ENCODE peak calls at places on chromosomes 12 and 14, in six cellular contexts. One of them, this sample, is unnamed.

GRCh38 chr14:74326369-74327152 is 21.7 kb upstream of the VRTN start:
- DNase-seq in HS-5: no peak
- DNase-seq in lower lobe of right lung: no peak
- DNase-seq in Panc1: no peak
- DNase-seq in substantia nigra: no peak
- DNase-seq in AG20443: no peak
- DNase-seq in this sample: no peak

GRCh38 chr14:37870170-37870569 is 274.7 kb downstream of the TTC6 start:
- DNase-seq in Panc1: no peak
- DNase-seq in lower lobe of right lung: no peak
- DNase-seq in substantia nigra: no peak
- DNase-seq in AG20443: no peak
- DNase-seq in HS-5: no peak
- DNase-seq in this sample: no peak

GRCh38 chr14:65167072-65167645 is 64.8 kb upstream of the MAX start:
- DNase-seq in Panc1: no peak
- DNase-seq in AG20443: no peak
- DNase-seq in HS-5: no peak
- DNase-seq in lower lobe of right lung: no peak
- DNase-seq in substantia nigra: no peak
- DNase-seq in this sample: no peak

GRCh38 chr12:109098142-109098652 is 800 bp downstream of the UNG start:
- DNase-seq in HS-5: no peak
- DNase-seq in substantia nigra: no peak
- DNase-seq in Panc1: no peak
- DNase-seq in AG20443: peak; percentile 74
- DNase-seq in lower lobe of right lung: peak; percentile 82
- DNase-seq in this sample: peak; percentile 14

GRCh38 chr14:71212683-71213107 is 305.4 kb downstream of the PCNX1 start:
- DNase-seq in substantia nigra: no peak
- DNase-seq in AG20443: no peak
- DNase-seq in HS-5: no peak
- DNase-seq in lower lobe of right lung: no peak
- DNase-seq in Panc1: no peak
- DNase-seq in this sample: no peak

GRCh38 chr12:52655720-52656124 is 3.7 kb upstream of the KRT2 start:
- DNase-seq in substantia nigra: no peak
- DNase-seq in HS-5: no peak
- DNase-seq in Panc1: no peak
- DNase-seq in lower lobe of right lung: peak; percentile 60
- DNase-seq in AG20443: no peak
- DNase-seq in this sample: no peak

GRCh38 chr12:9820281-9820930 is 6.9 kb upstream of the KLRF1 start:
- DNase-seq in lower lobe of right lung: no peak
- DNase-seq in substantia nigra: no peak
- DNase-seq in Panc1: no peak
- DNase-seq in HS-5: no peak
- DNase-seq in AG20443: no peak
- DNase-seq in this sample: no peak

GRCh38 chr12:53890081-53890480 is 48.5 kb upstream of the HOXC13 start:
- DNase-seq in lower lobe of right lung: no peak
- DNase-seq in substantia nigra: no peak
- DNase-seq in Panc1: no peak
- DNase-seq in HS-5: no peak
- DNase-seq in AG20443: no peak
- DNase-seq in this sample: no peak

GRCh38 chr12:65586796-65587195 is 237.5 kb upstream of the HMGA2 start:
- DNase-seq in Panc1: no peak
- DNase-seq in substantia nigra: no peak
- DNase-seq in AG20443: no peak
- DNase-seq in HS-5: no peak
- DNase-seq in lower lobe of right lung: no peak
- DNase-seq in this sample: no peak

GRCh38 chr12:133130808-133131128 is 341 bp downstream of the ZNF10 start:
- DNase-seq in AG20443: peak; percentile 15
- DNase-seq in lower lobe of right lung: peak; percentile 65
- DNase-seq in Panc1: no peak
- DNase-seq in HS-5: no peak
- DNase-seq in substantia nigra: no peak
- DNase-seq in this sample: no peak

GRCh38 chr12:27818421-27818918 is 38.4 kb upstream of the MANSC4 start:
- DNase-seq in substantia nigra: no peak
- DNase-seq in AG20443: no peak
- DNase-seq in HS-5: no peak
- DNase-seq in lower lobe of right lung: no peak
- DNase-seq in Panc1: no peak
- DNase-seq in this sample: no peak

GRCh38 chr14:79638647-79639266 is 572.5 kb downstream of the DIO2 start:
- DNase-seq in substantia nigra: no peak
- DNase-seq in HS-5: no peak
- DNase-seq in Panc1: no peak
- DNase-seq in lower lobe of right lung: no peak
- DNase-seq in AG20443: no peak
- DNase-seq in this sample: no peak

GRCh38 chr14:95140060-95140858 is 17.1 kb downstream of the DICER1 start:
- DNase-seq in Panc1: no peak
- DNase-seq in substantia nigra: no peak
- DNase-seq in HS-5: no peak
- DNase-seq in lower lobe of right lung: no peak
- DNase-seq in AG20443: peak; percentile 12
- DNase-seq in this sample: no peak

GRCh38 chr12:2168808-2169207 is 116.0 kb downstream of the CACNA1C start:
- DNase-seq in AG20443: no peak
- DNase-seq in substantia nigra: no peak
- DNase-seq in HS-5: no peak
- DNase-seq in lower lobe of right lung: no peak
- DNase-seq in Panc1: no peak
- DNase-seq in this sample: no peak

GRCh38 chr14:29274890-29275651 is 508.5 kb downstream of the FOXG1 start:
- DNase-seq in Panc1: no peak
- DNase-seq in substantia nigra: no peak
- DNase-seq in AG20443: no peak
- DNase-seq in lower lobe of right lung: no peak
- DNase-seq in HS-5: no peak
- DNase-seq in this sample: no peak

GRCh38 chr12:19044877-19045276 is 84.7 kb upstream of the PLEKHA5 start:
- DNase-seq in substantia nigra: no peak
- DNase-seq in lower lobe of right lung: no peak
- DNase-seq in AG20443: no peak
- DNase-seq in HS-5: no peak
- DNase-seq in Panc1: no peak
- DNase-seq in this sample: no peak

GRCh38 chr12:52280796-52281560 is 6.5 kb downstream of the KRT86 start:
- DNase-seq in Panc1: peak; percentile 96
- DNase-seq in AG20443: peak; percentile 91
- DNase-seq in lower lobe of right lung: peak; percentile 77
- DNase-seq in HS-5: peak; percentile 95
- DNase-seq in substantia nigra: no peak
- DNase-seq in this sample: peak; percentile 100

GRCh38 chr12:111462134-111462821 is 56.6 kb downstream of the SH2B3 start:
- DNase-seq in Panc1: no peak
- DNase-seq in AG20443: peak; percentile 54
- DNase-seq in lower lobe of right lung: no peak
- DNase-seq in substantia nigra: no peak
- DNase-seq in HS-5: peak; percentile 61
- DNase-seq in this sample: no peak

GRCh38 chr12:43758247-43758727 is 303 bp downstream of the PUS7L start:
- DNase-seq in lower lobe of right lung: no peak
- DNase-seq in substantia nigra: peak; percentile 38
- DNase-seq in HS-5: no peak
- DNase-seq in AG20443: peak; percentile 57
- DNase-seq in Panc1: no peak
- DNase-seq in this sample: peak; percentile 5

GRCh38 chr12:48069253-48069652 is 36.6 kb downstream of the SENP1 start:
- DNase-seq in lower lobe of right lung: no peak
- DNase-seq in AG20443: no peak
- DNase-seq in substantia nigra: no peak
- DNase-seq in Panc1: no peak
- DNase-seq in HS-5: peak; percentile 22
- DNase-seq in this sample: no peak

GRCh38 chr12:123253606-123254459 is 17.8 kb downstream of the CDK2AP1 start:
- DNase-seq in AG20443: no peak
- DNase-seq in substantia nigra: peak; percentile 40
- DNase-seq in Panc1: no peak
- DNase-seq in lower lobe of right lung: no peak
- DNase-seq in HS-5: no peak
- DNase-seq in this sample: no peak

GRCh38 chr12:94844452-94844851 is 159.0 kb downstream of the NDUFA12 start:
- DNase-seq in substantia nigra: no peak
- DNase-seq in Panc1: no peak
- DNase-seq in HS-5: no peak
- DNase-seq in AG20443: no peak
- DNase-seq in lower lobe of right lung: no peak
- DNase-seq in this sample: no peak

GRCh38 chr14:104560586-104560945 is 19.0 kb upstream of the C14orf180 start:
- DNase-seq in lower lobe of right lung: no peak
- DNase-seq in substantia nigra: no peak
- DNase-seq in AG20443: no peak
- DNase-seq in Panc1: no peak
- DNase-seq in HS-5: no peak
- DNase-seq in this sample: no peak

GRCh38 chr12:15116073-15116472 is 105.1 kb downstream of the RERG start:
- DNase-seq in HS-5: no peak
- DNase-seq in Panc1: no peak
- DNase-seq in lower lobe of right lung: no peak
- DNase-seq in substantia nigra: peak; percentile 52
- DNase-seq in AG20443: no peak
- DNase-seq in this sample: no peak

GRCh38 chr12:4293299-4293941 is 19.9 kb downstream of the CCND2 start:
- DNase-seq in substantia nigra: no peak
- DNase-seq in HS-5: no peak
- DNase-seq in Panc1: no peak
- DNase-seq in lower lobe of right lung: no peak
- DNase-seq in AG20443: no peak
- DNase-seq in this sample: no peak

GRCh38 chr14:66359500-66359899 is 126.7 kb upstream of the CCDC196 start:
- DNase-seq in AG20443: peak; percentile 55
- DNase-seq in Panc1: no peak
- DNase-seq in HS-5: peak; percentile 23
- DNase-seq in substantia nigra: no peak
- DNase-seq in lower lobe of right lung: no peak
- DNase-seq in this sample: peak; percentile 55

GRCh38 chr14:74324945-74325361 is 22.2 kb upstream of the ABCD4 start:
- DNase-seq in AG20443: peak; percentile 79
- DNase-seq in Panc1: no peak
- DNase-seq in HS-5: no peak
- DNase-seq in substantia nigra: no peak
- DNase-seq in lower lobe of right lung: no peak
- DNase-seq in this sample: peak; percentile 21

GRCh38 chr12:2689879-2690278 is 104.9 kb upstream of the FKBP4 start:
- DNase-seq in lower lobe of right lung: no peak
- DNase-seq in substantia nigra: no peak
- DNase-seq in Panc1: no peak
- DNase-seq in HS-5: no peak
- DNase-seq in AG20443: no peak
- DNase-seq in this sample: no peak

This sample was measured in NCI-H460.